ENCODE peak calls at places on chromosomes 6 and 20, in seven cellular contexts. One of them, this sample, is unnamed.

GRCh38 chr6:104700371-104701185 is 159.1 kb downstream of the HACE1 start:
- DNase-seq in neuronal stem cell: no peak
- DNase-seq in aorta: no peak
- DNase-seq in BE2C: no peak
- DNase-seq in NB4: no peak
- DNase-seq in lung: no peak
- DNase-seq in astrocyte of the spinal cord: no peak
- DNase-seq in this sample: no peak

GRCh38 chr6:136550045-136550329 is 235 bp downstream of the MAP7 start:
- DNase-seq in neuronal stem cell: no peak
- DNase-seq in aorta: no peak
- DNase-seq in BE2C: peak
- DNase-seq in NB4: no peak
- DNase-seq in lung: no peak
- DNase-seq in astrocyte of the spinal cord: no peak
- DNase-seq in this sample: no peak

GRCh38 chr6:68710496-68710895 is 75.4 kb downstream of the ADGRB3 start:
- DNase-seq in neuronal stem cell: no peak
- DNase-seq in aorta: no peak
- DNase-seq in BE2C: no peak
- DNase-seq in NB4: no peak
- DNase-seq in lung: no peak
- DNase-seq in astrocyte of the spinal cord: no peak
- DNase-seq in this sample: no peak

GRCh38 chr6:153130515-153131036 is 506 bp downstream of the RGS17 start:
- DNase-seq in neuronal stem cell: peak
- DNase-seq in aorta: no peak
- DNase-seq in BE2C: peak
- DNase-seq in NB4: no peak
- DNase-seq in lung: no peak
- DNase-seq in astrocyte of the spinal cord: no peak
- DNase-seq in this sample: peak

GRCh38 chr6:140048202-140048790 is 673.8 kb upstream of the CITED2 start:
- DNase-seq in neuronal stem cell: no peak
- DNase-seq in aorta: no peak
- DNase-seq in BE2C: no peak
- DNase-seq in NB4: no peak
- DNase-seq in lung: no peak
- DNase-seq in astrocyte of the spinal cord: no peak
- DNase-seq in this sample: no peak

GRCh38 chr6:22958677-22959076 is 389.3 kb downstream of the HDGFL1 start:
- DNase-seq in neuronal stem cell: no peak
- DNase-seq in aorta: no peak
- DNase-seq in BE2C: no peak
- DNase-seq in NB4: no peak
- DNase-seq in lung: no peak
- DNase-seq in astrocyte of the spinal cord: no peak
- DNase-seq in this sample: no peak

GRCh38 chr6:20719980-20720379 is 185.7 kb downstream of the CDKAL1 start:
- DNase-seq in neuronal stem cell: no peak
- DNase-seq in aorta: no peak
- DNase-seq in BE2C: no peak
- DNase-seq in NB4: peak
- DNase-seq in lung: no peak
- DNase-seq in astrocyte of the spinal cord: no peak
- DNase-seq in this sample: no peak

GRCh38 chr20:57390604-57391438 is at the start of gene RBM38:
- DNase-seq in neuronal stem cell: peak
- DNase-seq in aorta: peak
- DNase-seq in BE2C: peak
- DNase-seq in NB4: peak
- DNase-seq in lung: peak
- DNase-seq in astrocyte of the spinal cord: peak
- DNase-seq in this sample: peak

GRCh38 chr6:147441751-147442150 is 66.7 kb upstream of the SAMD5 start:
- DNase-seq in neuronal stem cell: no peak
- DNase-seq in aorta: no peak
- DNase-seq in BE2C: no peak
- DNase-seq in NB4: no peak
- DNase-seq in lung: no peak
- DNase-seq in astrocyte of the spinal cord: no peak
- DNase-seq in this sample: no peak

GRCh38 chr6:145865175-145865574 is 50.6 kb upstream of the FBXO30 start:
- DNase-seq in neuronal stem cell: no peak
- DNase-seq in aorta: no peak
- DNase-seq in BE2C: no peak
- DNase-seq in NB4: no peak
- DNase-seq in lung: no peak
- DNase-seq in astrocyte of the spinal cord: no peak
- DNase-seq in this sample: no peak

GRCh38 chr6:12009904-12010634 is 2.0 kb upstream of the HIVEP1 start:
- DNase-seq in neuronal stem cell: no peak
- DNase-seq in aorta: no peak
- DNase-seq in BE2C: no peak
- DNase-seq in NB4: no peak
- DNase-seq in lung: no peak
- DNase-seq in astrocyte of the spinal cord: peak
- DNase-seq in this sample: no peak

GRCh38 chr6:157604816-157605215 is 218.2 kb upstream of the SNX9 start:
- DNase-seq in neuronal stem cell: no peak
- DNase-seq in aorta: no peak
- DNase-seq in BE2C: no peak
- DNase-seq in NB4: peak
- DNase-seq in lung: no peak
- DNase-seq in astrocyte of the spinal cord: no peak
- DNase-seq in this sample: no peak

GRCh38 chr6:73695619-73696421 is at the start of gene CD109:
- DNase-seq in neuronal stem cell: peak
- DNase-seq in aorta: peak
- DNase-seq in BE2C: peak
- DNase-seq in NB4: no peak
- DNase-seq in lung: peak
- DNase-seq in astrocyte of the spinal cord: peak
- DNase-seq in this sample: no peak

GRCh38 chr6:148317739-148318138 is 24.9 kb upstream of the SASH1 start:
- DNase-seq in neuronal stem cell: no peak
- DNase-seq in aorta: no peak
- DNase-seq in BE2C: no peak
- DNase-seq in NB4: no peak
- DNase-seq in lung: no peak
- DNase-seq in astrocyte of the spinal cord: no peak
- DNase-seq in this sample: no peak

GRCh38 chr6:15504040-15504491 is 158.8 kb downstream of the DTNBP1 start:
- DNase-seq in neuronal stem cell: no peak
- DNase-seq in aorta: no peak
- DNase-seq in BE2C: no peak
- DNase-seq in NB4: no peak
- DNase-seq in lung: no peak
- DNase-seq in astrocyte of the spinal cord: peak
- DNase-seq in this sample: peak

GRCh38 chr6:125129354-125129753 is 24.2 kb upstream of the TPD52L1 start:
- DNase-seq in neuronal stem cell: no peak
- DNase-seq in aorta: no peak
- DNase-seq in BE2C: no peak
- DNase-seq in NB4: no peak
- DNase-seq in lung: no peak
- DNase-seq in astrocyte of the spinal cord: no peak
- DNase-seq in this sample: no peak

GRCh38 chr20:3896302-3896701 is 7.1 kb downstream of the PANK2 start:
- DNase-seq in neuronal stem cell: no peak
- DNase-seq in aorta: no peak
- DNase-seq in BE2C: no peak
- DNase-seq in NB4: no peak
- DNase-seq in lung: no peak
- DNase-seq in astrocyte of the spinal cord: no peak
- DNase-seq in this sample: no peak

GRCh38 chr6:5401845-5402738 is 140.8 kb downstream of the FARS2 start:
- DNase-seq in neuronal stem cell: no peak
- DNase-seq in aorta: no peak
- DNase-seq in BE2C: no peak
- DNase-seq in NB4: peak
- DNase-seq in lung: no peak
- DNase-seq in astrocyte of the spinal cord: peak
- DNase-seq in this sample: no peak

GRCh38 chr6:112007254-112007653 is 46.6 kb upstream of the CCN6 start:
- DNase-seq in neuronal stem cell: no peak
- DNase-seq in aorta: no peak
- DNase-seq in BE2C: no peak
- DNase-seq in NB4: no peak
- DNase-seq in lung: no peak
- DNase-seq in astrocyte of the spinal cord: no peak
- DNase-seq in this sample: no peak

GRCh38 chr20:18739785-18740184 is 73.8 kb upstream of the SCP2D1 start:
- DNase-seq in neuronal stem cell: peak
- DNase-seq in aorta: no peak
- DNase-seq in BE2C: no peak
- DNase-seq in NB4: no peak
- DNase-seq in lung: no peak
- DNase-seq in astrocyte of the spinal cord: peak
- DNase-seq in this sample: no peak

GRCh38 chr6:25405442-25405841 is 126.3 kb downstream of the CARMIL1 start:
- DNase-seq in neuronal stem cell: no peak
- DNase-seq in aorta: no peak
- DNase-seq in BE2C: no peak
- DNase-seq in NB4: no peak
- DNase-seq in lung: no peak
- DNase-seq in astrocyte of the spinal cord: no peak
- DNase-seq in this sample: no peak
- H3K4me3 ChIP-seq in neuronal stem cell: no peak
- H3K4me3 ChIP-seq in aorta: no peak
- H3K4me3 ChIP-seq in BE2C: no peak
- H3K4me3 ChIP-seq in NB4: no peak
- H3K4me3 ChIP-seq in lung: no peak
- H3K4me3 ChIP-seq in astrocyte of the spinal cord: no peak
- H3K4me3 ChIP-seq in this sample: peak

DNA sequence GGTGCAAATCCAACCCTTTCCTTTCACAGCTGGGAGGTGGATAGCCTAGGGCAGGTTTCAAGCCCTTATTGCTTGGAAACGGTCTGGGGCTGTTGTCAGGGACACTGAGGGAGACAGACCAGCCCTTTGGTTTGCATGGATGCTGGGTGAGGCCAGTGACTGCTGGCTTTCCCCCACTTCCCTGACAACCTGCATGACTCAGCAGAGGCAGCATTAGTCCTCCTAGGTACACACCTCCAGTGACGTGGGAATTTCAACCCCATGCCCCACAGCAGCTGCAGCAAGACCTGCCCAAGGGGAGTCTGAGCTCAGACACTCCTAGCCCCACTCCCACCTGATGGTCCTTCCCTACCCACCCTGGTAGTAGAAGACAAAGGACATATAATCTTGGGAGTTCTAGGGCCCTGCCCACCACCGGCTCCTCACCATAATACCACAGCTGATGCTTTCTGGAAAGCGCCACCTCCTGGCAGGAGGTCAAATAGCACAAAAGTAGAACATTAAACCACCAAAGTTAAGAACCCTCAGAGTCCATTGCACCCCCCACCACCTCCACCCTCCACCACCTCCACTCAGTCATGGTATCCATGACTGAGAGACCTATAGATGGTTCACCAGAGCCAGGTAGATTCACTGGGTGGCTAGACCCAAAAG is 797.8 kb upstream of the MAN1A1 start:
- DNase-seq in neuronal stem cell: no peak
- DNase-seq in aorta: no peak
- DNase-seq in BE2C: no peak
- DNase-seq in NB4: peak
- DNase-seq in lung: no peak
- DNase-seq in astrocyte of the spinal cord: no peak
- DNase-seq in this sample: no peak
- H3K4me3 ChIP-seq in neuronal stem cell: no peak
- H3K4me3 ChIP-seq in aorta: no peak
- H3K4me3 ChIP-seq in BE2C: no peak
- H3K4me3 ChIP-seq in NB4: no peak
- H3K4me3 ChIP-seq in lung: no peak
- H3K4me3 ChIP-seq in astrocyte of the spinal cord: no peak
- H3K4me3 ChIP-seq in this sample: no peak

DNA sequence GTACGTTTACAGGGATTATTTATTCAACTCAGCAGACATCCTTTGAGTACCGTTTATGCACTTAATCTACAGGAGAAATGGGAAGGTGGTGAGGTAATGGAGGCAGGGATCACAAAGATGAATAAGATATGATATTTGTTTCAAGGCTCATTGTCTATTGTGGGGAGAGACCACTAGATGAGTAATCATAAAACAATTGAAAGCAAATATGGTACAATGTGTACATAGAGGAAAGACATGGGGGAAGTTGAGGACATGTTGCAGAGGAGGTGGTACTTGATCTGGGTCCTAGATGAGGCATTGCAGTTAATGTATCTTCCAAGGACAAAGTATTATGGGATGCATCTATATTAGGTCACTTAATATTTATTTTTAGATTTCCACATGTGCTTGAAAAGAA is 13.7 kb upstream of the CDC5L start:
- DNase-seq in neuronal stem cell: no peak
- DNase-seq in aorta: no peak
- DNase-seq in BE2C: no peak
- DNase-seq in NB4: no peak
- DNase-seq in lung: no peak
- DNase-seq in astrocyte of the spinal cord: no peak
- DNase-seq in this sample: no peak
- H3K4me3 ChIP-seq in neuronal stem cell: no peak
- H3K4me3 ChIP-seq in aorta: no peak
- H3K4me3 ChIP-seq in BE2C: no peak
- H3K4me3 ChIP-seq in NB4: no peak
- H3K4me3 ChIP-seq in lung: no peak
- H3K4me3 ChIP-seq in astrocyte of the spinal cord: no peak
- H3K4me3 ChIP-seq in this sample: no peak

DNA sequence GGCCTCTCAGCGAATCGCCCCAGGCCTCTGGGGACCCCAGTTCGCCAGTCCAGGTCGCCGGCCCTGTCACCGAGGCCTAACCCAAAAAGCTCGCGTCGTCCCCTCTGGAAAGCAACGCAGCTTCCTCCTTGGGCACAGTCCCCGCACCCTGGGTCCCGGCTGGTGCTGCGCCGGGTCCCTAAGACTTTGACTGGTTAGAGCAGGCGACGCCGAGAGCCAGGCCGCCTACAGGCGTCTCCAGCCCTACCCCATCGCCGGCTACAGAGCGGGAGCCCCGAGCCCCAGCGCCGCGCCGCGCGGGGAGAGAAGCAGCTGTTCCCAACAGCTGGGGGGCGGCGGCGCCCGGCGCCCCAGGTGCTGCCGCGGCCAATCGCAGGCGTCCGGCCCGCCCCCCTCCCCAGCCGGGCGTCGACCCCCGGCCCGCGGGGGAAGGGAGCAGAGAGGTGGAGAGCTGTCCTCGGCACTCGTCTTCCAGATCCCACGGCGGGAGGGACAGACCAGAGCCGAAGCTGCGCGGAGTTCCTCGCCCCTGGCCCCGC is 540 bp upstream of the RBM24 start:
- DNase-seq in neuronal stem cell: peak
- DNase-seq in aorta: peak
- DNase-seq in BE2C: peak
- DNase-seq in NB4: no peak
- DNase-seq in lung: peak
- DNase-seq in astrocyte of the spinal cord: peak
- DNase-seq in this sample: peak
- H3K4me3 ChIP-seq in neuronal stem cell: peak
- H3K4me3 ChIP-seq in aorta: peak
- H3K4me3 ChIP-seq in BE2C: no peak
- H3K4me3 ChIP-seq in NB4: no peak
- H3K4me3 ChIP-seq in lung: peak
- H3K4me3 ChIP-seq in astrocyte of the spinal cord: peak
- H3K4me3 ChIP-seq in this sample: peak

This sample was measured in spleen.